ENCODE peak calls at places on chromosome 6, in five cellular contexts. D, Q, G, F and B are unnamed samples.

GRCh38 chr6:116513224-116513875 is 1.9 kb downstream of the CALHM5 start:
- DNase-seq in D (no peak), F (no peak), G (no peak), Q (no peak), B (no peak)

GRCh38 chr6:132764370-132764769 is 6.7 kb upstream of the VNN2 start:
- DNase-seq in Q (no peak), D (peak; percentile 80), G (no peak), F (peak; percentile 53), B (no peak)

GRCh38 chr6:44127186-44128019 is at the start of the genes MRPL14 and TMEM63B:
- DNase-seq in D (peak; percentile 87), G (peak; percentile 86), F (peak; percentile 94), Q (peak; percentile 84), B (peak; percentile 78)

GRCh38 chr6:96075826-96076225 is 60.1 kb downstream of the FUT9 start:
- DNase-seq in Q (no peak), D (peak; percentile 12), F (no peak), G (no peak), B (no peak)

GRCh38 chr6:98641929-98642328 is 192.4 kb upstream of the POU3F2 start:
- DNase-seq in Q (no peak), D (peak; percentile 46), F (no peak), G (no peak), B (no peak)

GRCh38 chr6:110039996-110040383 is 61.9 kb downstream of the GPR6 start:
- DNase-seq in G (peak; percentile 19), Q (no peak), F (no peak), D (peak; percentile 22), B (peak; percentile 40)

GRCh38 chr6:168092541-168092940 is 13.5 kb upstream of the FRMD1 start:
- DNase-seq in D (no peak), F (peak; percentile 6), Q (no peak), G (no peak), B (no peak)

GRCh38 chr6:41191569-41191968 is 9.4 kb downstream of the TREML2 start:
- DNase-seq in D (no peak), G (peak; percentile 27), F (peak; percentile 31), Q (no peak), B (peak; percentile 2)

GRCh38 chr6:76852776-76853175 is 610.5 kb downstream of the HTR1B start:
- DNase-seq in G (no peak), Q (no peak), D (peak; percentile 64), F (no peak), B (no peak)

GRCh38 chr6:86686496-86686895 is 250.8 kb upstream of the HTR1E start:
- DNase-seq in Q (no peak), D (no peak), G (no peak), F (no peak), B (no peak)

GRCh38 chr6:2225422-2226392 is 19.7 kb downstream of the GMDS start:
- DNase-seq in Q (no peak), F (no peak), G (no peak), D (no peak), B (no peak)

GRCh38 chr6:17790486-17790885 is 83.8 kb upstream of the NUP153 start:
- DNase-seq in F (no peak), G (no peak), D (no peak), Q (no peak), B (no peak)

GRCh38 chr6:53651149-53651763 is 14.3 kb downstream of the KLHL31 start:
- DNase-seq in Q (peak; percentile 48), G (peak; percentile 50), D (peak; percentile 80), F (peak; percentile 46), B (peak; percentile 60)

GRCh38 chr6:68638225-68638900 is 3.3 kb downstream of the ADGRB3 start:
- DNase-seq in G (no peak), Q (no peak), D (peak; percentile 54), F (peak; percentile 44), B (peak; percentile 77)

GRCh38 chr6:138517635-138518034 is 18.3 kb upstream of the NHSL1 start:
- DNase-seq in F (no peak), Q (no peak), D (no peak), G (peak; percentile 18), B (peak; percentile 63)

GRCh38 chr6:119190176-119190575 is 111.7 kb upstream of the FAM184A start:
- DNase-seq in F (no peak), G (no peak), Q (no peak), D (no peak), B (no peak)